ENCODE peak calls at places on chromosomes 12 and 14, in four cellular contexts. V, E, P and X are unnamed samples.

GRCh38 chr14:28783593-28784143 is 17.1 kb downstream of the FOXG1 start:
- DNase-seq in V (no peak), E (no peak), P (no peak), X (no peak)

GRCh38 chr12:64824500-64825142 is at the start of gene TBC1D30:
- DNase-seq in V (peak; percentile 18), E (no peak), P (no peak), X (peak; percentile 73)

GRCh38 chr12:2286461-2287131 is 233.8 kb downstream of the CACNA1C start:
- DNase-seq in V (no peak), E (no peak), P (no peak), X (no peak)

GRCh38 chr14:52391866-52392600 is 77.9 kb downstream of the PTGER2 start:
- DNase-seq in V (no peak), E (no peak), P (no peak), X (no peak)

GRCh38 chr14:99080306-99080705 is 191.7 kb downstream of the BCL11B start:
- DNase-seq in V (no peak), E (no peak), P (no peak), X (no peak)

GRCh38 chr14:103542545-103543088 is 13.6 kb downstream of the TRMT61A start:
- DNase-seq in V (no peak), E (no peak), P (no peak), X (peak; percentile 90)

GRCh38 chr12:96045566-96045965 is 10.2 kb upstream of the LTA4H start:
- DNase-seq in V (no peak), E (no peak), P (no peak), X (no peak)

GRCh38 chr14:23550827-23551265 is 719 bp downstream of the ZFHX2 start:
- DNase-seq in V (peak; percentile 69), E (no peak), P (no peak), X (peak; percentile 80)

GRCh38 chr12:67434653-67435375 is 165.7 kb downstream of the CAND1 start:
- DNase-seq in V (no peak), E (no peak), P (peak; percentile 46), X (no peak)

GRCh38 chr12:124188561-124189405 is 106.1 kb upstream of the RFLNA start:
- DNase-seq in V (no peak), E (no peak), P (peak; percentile 30), X (no peak)

GRCh38 chr12:87196329-87196728 is 832.9 kb downstream of the C12orf50 start:
- DNase-seq in V (no peak), E (no peak), P (no peak), X (no peak)

GRCh38 chr14:90356925-90357324 is 25.2 kb upstream of the NRDE2 start:
- DNase-seq in V (no peak), E (no peak), P (no peak), X (no peak)

GRCh38 chr14:58296731-58297130 is 1.6 kb upstream of the ARID4A start:
- DNase-seq in V (no peak), E (no peak), P (no peak), X (no peak)

GRCh38 chr14:81222694-81223093 is 1.9 kb upstream of the GTF2A1 start:
- DNase-seq in V (no peak), E (no peak), P (peak; percentile 65), X (no peak)

GRCh38 chr14:32230695-32231280 is 27.7 kb upstream of the RNU6-8 start:
- DNase-seq in V (no peak), E (no peak), P (no peak), X (no peak)

GRCh38 chr12:3558255-3558654 is 67.3 kb downstream of the PRMT8 start:
- DNase-seq in V (no peak), E (no peak), P (no peak), X (no peak)

GRCh38 chr14:75373133-75373532 is 54.7 kb upstream of the JDP2 start:
- DNase-seq in V (no peak), E (no peak), P (no peak), X (no peak)

GRCh38 chr14:75373616-75374015 is 54.2 kb upstream of the JDP2 start:
- DNase-seq in V (no peak), E (no peak), P (no peak), X (no peak)

GRCh38 chr14:75371297-75371696 is 56.5 kb upstream of the JDP2 start:
- DNase-seq in V (no peak), E (no peak), P (no peak), X (no peak)

GRCh38 chr14:75370416-75371205 is 57.2 kb upstream of the JDP2 start:
- DNase-seq in V (no peak), E (no peak), P (no peak), X (no peak)

DNA sequence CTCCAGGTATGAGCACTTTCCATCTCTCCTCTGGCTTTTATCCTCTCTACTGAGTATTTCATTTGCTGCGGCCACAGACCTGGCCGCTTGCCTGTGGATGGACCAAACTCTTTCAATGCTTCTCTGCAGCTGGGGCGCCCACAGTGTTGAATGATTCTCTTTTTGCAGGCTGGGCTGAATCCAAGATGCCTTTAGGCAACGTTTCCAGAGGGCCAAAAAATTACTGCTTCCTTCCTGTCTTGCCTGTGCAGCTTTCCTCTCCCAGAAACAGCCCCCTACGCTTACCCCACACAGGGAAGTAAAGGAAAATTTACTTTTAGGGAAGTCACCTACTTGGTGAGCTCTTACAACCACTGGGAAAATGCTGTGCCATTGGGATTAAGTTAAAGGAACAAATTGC is 55.6 kb upstream of the JDP2 start:
- DNase-seq in V (no peak), E (no peak), P (no peak), X (no peak)
- TF ChIP-seq CBX5 in V (no peak), E (no peak), P (no peak), X (no peak)

DNA sequence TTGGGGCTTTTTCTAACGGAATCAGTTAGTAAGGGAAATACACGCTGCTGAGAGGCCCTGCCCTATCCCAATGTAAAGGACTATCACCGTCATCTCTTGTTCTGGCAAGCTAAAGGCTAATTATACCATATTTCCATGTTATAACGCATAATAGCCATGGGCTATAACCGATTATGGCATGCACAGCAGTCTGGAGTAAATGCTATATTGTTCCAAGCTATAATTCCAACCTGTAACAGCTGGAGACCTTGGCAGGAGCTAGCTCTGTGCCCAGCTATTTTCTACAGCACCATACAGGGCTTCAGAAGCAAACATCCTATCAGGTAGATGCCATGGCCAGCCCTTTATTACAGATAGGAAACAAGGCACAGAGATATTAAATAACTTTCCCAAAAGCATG is 26.3 kb downstream of the SYNE3 start:
- DNase-seq in V (no peak), E (no peak), P (no peak), X (no peak)
- TF ChIP-seq CBX5 in V (no peak), E (no peak), P (no peak), X (no peak)

DNA sequence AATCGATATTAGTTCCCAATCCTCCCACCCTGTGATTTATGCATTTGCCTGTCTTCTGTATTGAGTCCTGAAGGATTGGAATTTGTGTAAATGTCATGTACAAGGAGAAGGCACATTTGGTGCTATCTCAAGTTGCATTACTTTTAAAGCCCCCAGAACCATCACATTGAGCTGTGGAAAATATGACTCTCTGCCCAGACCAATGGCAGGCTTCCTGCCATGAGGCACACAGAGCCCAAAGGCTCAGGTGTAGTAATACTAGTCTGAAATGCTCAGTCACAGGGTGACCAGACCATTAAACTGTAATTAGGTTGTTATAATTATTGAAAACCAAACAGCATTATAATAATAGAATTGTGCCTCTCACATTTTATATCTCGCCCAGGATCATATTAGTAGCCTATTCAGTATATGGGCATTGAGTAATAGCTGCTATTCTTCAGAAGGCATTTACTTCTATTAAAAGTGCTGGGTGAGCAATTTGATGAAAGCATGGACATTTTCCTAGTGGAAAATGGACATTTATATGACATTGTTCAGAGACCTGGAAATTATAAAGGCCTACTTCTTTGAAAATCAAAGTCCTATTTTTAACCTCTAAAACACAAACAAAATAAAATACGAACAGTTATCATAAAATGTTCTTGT is 14.1 kb downstream of the EMP1 start:
- DNase-seq in V (no peak), E (no peak), P (no peak), X (no peak)
- TF ChIP-seq CBX5 in V (no peak), E (no peak), P (no peak), X (no peak)

DNA sequence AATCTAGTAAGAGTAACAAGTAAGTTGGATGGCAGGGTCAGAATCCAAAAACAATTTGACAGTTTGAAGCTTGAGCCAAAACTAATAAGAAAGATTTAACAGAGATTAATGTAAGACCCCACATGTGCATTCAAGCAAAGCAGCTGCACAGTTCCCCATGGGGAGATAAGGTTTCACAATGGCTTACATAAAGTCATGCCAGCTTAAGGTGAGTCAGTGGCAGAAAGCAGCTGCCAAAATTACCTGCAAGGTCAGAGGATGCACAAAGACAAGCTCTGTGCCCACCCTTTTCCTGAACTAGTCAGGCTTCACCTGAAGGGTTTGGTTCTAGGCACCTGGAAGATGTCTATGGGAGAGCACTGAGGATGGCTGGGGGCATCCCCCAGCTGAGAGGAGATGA is 36.6 kb upstream of the KRT77 start:
- DNase-seq in V (no peak), E (no peak), P (no peak), X (no peak)
- TF ChIP-seq CBX5 in V (no peak), E (no peak), P (no peak), X (no peak)